ENCODE peak calls at places on chromosomes 1 and 21, in six cellular contexts. U, Y, F, R, N and W are unnamed samples.

GRCh38 chr1:204621996-204622395 is 63.5 kb downstream of the LRRN2 start:
- DNase-seq in U (no peak), Y (no peak), F (no peak), R (no peak), N (no peak), W (no peak)

GRCh38 chr1:243756529-243756928 is 93.5 kb downstream of the AKT3 start:
- DNase-seq in U (no peak), Y (no peak), F (no peak), R (no peak), N (no peak), W (no peak)

GRCh38 chr1:190177555-190177954 is 300.1 kb downstream of the BRINP3 start:
- DNase-seq in U (no peak), Y (no peak), F (no peak), R (no peak), N (no peak), W (no peak)

GRCh38 chr1:59730302-59730701 is 84.4 kb upstream of the HOOK1 start:
- DNase-seq in U (peak; percentile 94), Y (no peak), F (peak; percentile 96), R (no peak), N (no peak), W (no peak)

GRCh38 chr1:213724640-213725536 is 262.9 kb upstream of the PROX1 start:
- DNase-seq in U (no peak), Y (peak; percentile 64), F (peak; percentile 17), R (peak; percentile 35), N (peak; percentile 4), W (no peak)

GRCh38 chr1:54850737-54851136 is 36.3 kb downstream of the DHCR24 start:
- DNase-seq in U (peak; percentile 99), Y (no peak), F (peak; percentile 97), R (no peak), N (peak; percentile 82), W (no peak)

GRCh38 chr1:247281001-247281574 is 25.2 kb downstream of the VN1R5 start:
- DNase-seq in U (peak; percentile 21), Y (no peak), F (no peak), R (no peak), N (no peak), W (no peak)

GRCh38 chr21:21165063-21165645 is 166.9 kb downstream of the NCAM2 start:
- DNase-seq in U (peak; percentile 97), Y (peak; percentile 14), F (peak; percentile 98), R (no peak), N (peak; percentile 74), W (no peak)

GRCh38 chr1:85330711-85331290 is 54.4 kb upstream of the BCL10 start:
- DNase-seq in U (peak; percentile 99), Y (peak; percentile 49), F (peak; percentile 99), R (no peak), N (peak; percentile 99), W (no peak)

GRCh38 chr1:70331962-70332361 is 22.6 kb downstream of the ANKRD13C start:
- DNase-seq in U (no peak), Y (no peak), F (peak; percentile 74), R (no peak), N (no peak), W (no peak)

GRCh38 chr1:235502601-235503332 is 1.5 kb downstream of the B3GALNT2 start:
- DNase-seq in U (peak; percentile 64), Y (no peak), F (peak; percentile 39), R (no peak), N (no peak), W (peak; percentile 21)

GRCh38 chr1:224042557-224043118 is 71.3 kb upstream of the FBXO28 start:
- DNase-seq in U (peak; percentile 45), Y (no peak), F (peak; percentile 47), R (no peak), N (no peak), W (no peak)

GRCh38 chr1:24888061-24888970 is 41.8 kb downstream of the RUNX3 start:
- DNase-seq in U (no peak), Y (no peak), F (no peak), R (no peak), N (no peak), W (no peak)

GRCh38 chr1:44327679-44328491 is 27.2 kb downstream of the ERI3 start:
- DNase-seq in U (peak; percentile 100), Y (peak; percentile 90), F (peak; percentile 100), R (peak; percentile 91), N (peak; percentile 99), W (no peak)

GRCh38 chr1:3785458-3786157 is 10.7 kb downstream of the LRRC47 start:
- DNase-seq in U (no peak), Y (peak; percentile 47), F (no peak), R (no peak), N (no peak), W (no peak)

GRCh38 chr1:230572121-230573083 is 69.9 kb upstream of the COG2 start:
- DNase-seq in U (no peak), Y (no peak), F (no peak), R (no peak), N (no peak), W (no peak)

GRCh38 chr1:221979461-221980032 is 237.7 kb upstream of the DUSP10 start:
- DNase-seq in U (no peak), Y (no peak), F (no peak), R (no peak), N (no peak), W (no peak)

GRCh38 chr1:117851687-117852086 is 77.7 kb downstream of the GDAP2 start:
- DNase-seq in U (no peak), Y (no peak), F (no peak), R (no peak), N (no peak), W (no peak)

GRCh38 chr1:7915826-7916225 is 24.8 kb downstream of the TNFRSF9 start:
- DNase-seq in U (no peak), Y (no peak), F (no peak), R (no peak), N (no peak), W (no peak)

GRCh38 chr1:52814465-52814864 is 28.1 kb upstream of the ZYG11A start:
- DNase-seq in U (peak; percentile 62), Y (no peak), F (peak; percentile 11), R (no peak), N (no peak), W (no peak)

GRCh38 chr1:22489823-22490222 is 38.2 kb downstream of the ZBTB40 start:
- DNase-seq in U (no peak), Y (no peak), F (no peak), R (no peak), N (no peak), W (no peak)

GRCh38 chr1:233114159-233114558 is 163.7 kb downstream of the NTPCR start:
- DNase-seq in U (peak; percentile 55), Y (no peak), F (peak; percentile 79), R (no peak), N (no peak), W (no peak)
- H3K4me3 ChIP-seq in U (no peak overlapping the region), Y (no peak overlapping the region), F (peak overlapping the region; percentile 9), R (no peak overlapping the region), N (no peak overlapping the region), W (no peak overlapping the region)

GRCh38 chr1:157173900-157174410 is 35.8 kb upstream of the ETV3 start:
- DNase-seq in U (no peak), Y (no peak), F (no peak), R (no peak), N (no peak), W (no peak)
- H3K27me3 ChIP-seq in U (peaks cover 31% of the 10 kb centered on the region), Y (no peaks in the 10 kb centered on the region), F (peaks cover 18% of the 10 kb centered on the region), R (no peaks in the 10 kb centered on the region), N (peaks cover 10% of the 10 kb centered on the region), W (no peaks in the 10 kb centered on the region)

GRCh38 chr1:149846600-149847466 is 52.5 kb upstream of the BOLA1 start:
- DNase-seq in U (no peak), Y (no peak), F (no peak), R (no peak), N (no peak), W (no peak)
- H3K4me3 ChIP-seq in U (no peak overlapping the region), Y (no peak overlapping the region), F (no peak overlapping the region), R (no peak overlapping the region), N (no peak overlapping the region), W (no peak overlapping the region)

DNA sequence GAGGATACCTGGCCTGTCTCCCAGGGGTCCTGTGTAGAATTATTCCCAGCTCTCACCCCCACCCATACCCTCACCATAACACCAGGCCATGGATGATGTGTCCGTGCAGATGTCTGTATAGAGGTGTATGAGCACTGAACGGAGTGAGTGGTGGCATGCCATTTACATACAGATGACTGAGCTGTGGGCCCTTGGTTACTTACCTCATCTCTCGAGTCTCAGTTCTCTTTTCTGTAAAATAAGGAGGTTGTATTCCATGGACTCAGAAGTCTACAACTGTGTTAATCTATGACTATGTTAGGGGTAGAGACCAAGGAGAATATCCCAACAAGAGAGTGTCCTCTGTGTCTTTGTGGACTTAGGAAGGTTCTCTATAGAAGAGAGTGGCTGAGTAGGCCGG is 65.6 kb upstream of the CD1D start:
- DNase-seq in U (no peak), Y (no peak), F (no peak), R (no peak), N (no peak), W (no peak)
- H3K27me3 ChIP-seq in U (peaks cover 39% of the 10 kb centered on the region), Y (no peaks in the 10 kb centered on the region), F (peaks cover 12% of the 10 kb centered on the region), R (no peaks in the 10 kb centered on the region), N (peaks cover 7% of the 10 kb centered on the region), W (peaks cover 2% of the 10 kb centered on the region)

GRCh38 chr1:206672011-206672688 is 12.6 kb upstream of the MAPKAPK2 start:
- DNase-seq in U (no peak), Y (no peak), F (no peak), R (no peak), N (no peak), W (no peak)
- H3K4me3 ChIP-seq in U (no peak overlapping the region), Y (no peak overlapping the region), F (no peak overlapping the region), R (no peak overlapping the region), N (no peak overlapping the region), W (no peak overlapping the region)

GRCh38 chr1:65979645-65980044 is 186.9 kb downstream of the PDE4B start:
- DNase-seq in U (no peak), Y (no peak), F (no peak), R (no peak), N (no peak), W (no peak)

GRCh38 chr1:65971547-65971946 is 178.9 kb downstream of the PDE4B start:
- DNase-seq in U (peak; percentile 39), Y (no peak), F (no peak), R (no peak), N (no peak), W (no peak)

GRCh38 chr1:65980241-65980640 is 187.5 kb downstream of the PDE4B start:
- DNase-seq in U (no peak), Y (no peak), F (no peak), R (no peak), N (no peak), W (no peak)

GRCh38 chr1:65979145-65979544 is 186.4 kb downstream of the PDE4B start:
- DNase-seq in U (peak; percentile 58), Y (no peak), F (peak; percentile 56), R (no peak), N (no peak), W (no peak)

GRCh38 chr1:65975708-65976107 is 183.0 kb downstream of the PDE4B start:
- DNase-seq in U (no peak), Y (no peak), F (no peak), R (no peak), N (no peak), W (no peak)
- H3K27me3 ChIP-seq in U (no peaks in the 10 kb centered on the region), Y (no peaks in the 10 kb centered on the region), F (no peaks in the 10 kb centered on the region), R (no peaks in the 10 kb centered on the region), N (no peaks in the 10 kb centered on the region), W (no peaks in the 10 kb centered on the region)